ENCODE peak calls at places on chromosomes 5 and 9, in four cellular contexts. W is spleen, Y is stromal cell of bone marrow, H is NCI-H1436. L is an unnamed sample.

GRCh38 chr9:126150411-126151030 is 176.1 kb upstream of the MVB12B start:
- DNase-seq in Y (no peak), W (peak), H (peak), L (peak)

GRCh38 chr9:124766326-124766725 is 4.8 kb downstream of the NR6A1 start:
- DNase-seq in H (no peak), Y (no peak), W (no peak), L (no peak)

GRCh38 chr5:146890073-146890472 is 11.5 kb upstream of the PPP2R2B start:
- DNase-seq in H (no peak), W (no peak), Y (no peak), L (no peak)

GRCh38 chr5:63032343-63032742 is 453.7 kb downstream of the LRRC70 start:
- DNase-seq in H (no peak), Y (no peak), W (no peak), L (no peak)

GRCh38 chr9:130028493-130029222 is 14.3 kb downstream of the FNBP1 start:
- DNase-seq in H (no peak), Y (no peak), W (no peak), L (no peak)

GRCh38 chr5:95873351-95873750 is 50.8 kb upstream of the GLRX start:
- DNase-seq in H (no peak), W (no peak), Y (no peak), L (no peak)

GRCh38 chr5:75610201-75610600 is 1.1 kb upstream of the ANKDD1B start:
- DNase-seq in Y (no peak), H (no peak), W (no peak), L (no peak)

GRCh38 chr5:68375540-68375939 is 160.0 kb downstream of the PIK3R1 start:
- DNase-seq in Y (no peak), H (no peak), W (no peak), L (no peak)